ENCODE peak calls at places on chromosomes 3 and 15, in nine cellular contexts. One of them, this sample, is unnamed.

GRCh38 chr3:40137586-40138295 is 171.8 kb upstream of the EIF1B start:
- DNase-seq in aorta: no peak
- DNase-seq in activated gamma-delta T cell treated with Interleukin-2 at 50 U/mL for 16 hours: no peak
- DNase-seq in AG04450: no peak
- DNase-seq in tibial artery: no peak
- DNase-seq in T-helper 1 cell: no peak
- DNase-seq in EL: peak
- DNase-seq in activated CD8-positive, alpha-beta memory T cell treated with anti-CD3 and anti-CD28 coated beads, Interleukin-2, amount 50 U/mL, for 48 hours: no peak
- DNase-seq in IMR-90: no peak
- DNase-seq in this sample: no peak

GRCh38 chr3:42699511-42699971 is 3.1 kb downstream of the HHATL start:
- DNase-seq in activated gamma-delta T cell treated with Interleukin-2 at 50 U/mL for 16 hours: no peak
- DNase-seq in tibial artery: peak
- DNase-seq in activated CD8-positive, alpha-beta memory T cell treated with anti-CD3 and anti-CD28 coated beads, Interleukin-2, amount 50 U/mL, for 48 hours: peak
- DNase-seq in T-helper 1 cell: no peak
- DNase-seq in EL: no peak
- DNase-seq in aorta: peak
- DNase-seq in IMR-90: no peak
- DNase-seq in AG04450: no peak
- DNase-seq in this sample: no peak

GRCh38 chr15:91704343-91704742 is 149.2 kb upstream of the SLCO3A1 start:
- DNase-seq in tibial artery: no peak
- DNase-seq in T-helper 1 cell: no peak
- DNase-seq in activated gamma-delta T cell treated with Interleukin-2 at 50 U/mL for 16 hours: no peak
- DNase-seq in AG04450: no peak
- DNase-seq in IMR-90: no peak
- DNase-seq in EL: no peak
- DNase-seq in aorta: no peak
- DNase-seq in activated CD8-positive, alpha-beta memory T cell treated with anti-CD3 and anti-CD28 coated beads, Interleukin-2, amount 50 U/mL, for 48 hours: no peak
- DNase-seq in this sample: no peak

GRCh38 chr3:108001457-108001856 is 89.4 kb downstream of the CD47 start:
- DNase-seq in activated gamma-delta T cell treated with Interleukin-2 at 50 U/mL for 16 hours: no peak
- DNase-seq in tibial artery: no peak
- DNase-seq in IMR-90: peak
- DNase-seq in T-helper 1 cell: no peak
- DNase-seq in EL: peak
- DNase-seq in aorta: no peak
- DNase-seq in activated CD8-positive, alpha-beta memory T cell treated with anti-CD3 and anti-CD28 coated beads, Interleukin-2, amount 50 U/mL, for 48 hours: no peak
- DNase-seq in AG04450: no peak
- DNase-seq in this sample: no peak

GRCh38 chr15:31309893-31310606 is 16.6 kb upstream of the KLF13 start:
- DNase-seq in AG04450: no peak
- DNase-seq in tibial artery: no peak
- DNase-seq in IMR-90: no peak
- DNase-seq in T-helper 1 cell: no peak
- DNase-seq in activated gamma-delta T cell treated with Interleukin-2 at 50 U/mL for 16 hours: no peak
- DNase-seq in activated CD8-positive, alpha-beta memory T cell treated with anti-CD3 and anti-CD28 coated beads, Interleukin-2, amount 50 U/mL, for 48 hours: no peak
- DNase-seq in EL: no peak
- DNase-seq in aorta: no peak
- DNase-seq in this sample: no peak

GRCh38 chr3:23819599-23820360 is 14.0 kb downstream of the UBE2E1 start:
- DNase-seq in activated gamma-delta T cell treated with Interleukin-2 at 50 U/mL for 16 hours: no peak
- DNase-seq in aorta: no peak
- DNase-seq in tibial artery: no peak
- DNase-seq in AG04450: no peak
- DNase-seq in IMR-90: no peak
- DNase-seq in activated CD8-positive, alpha-beta memory T cell treated with anti-CD3 and anti-CD28 coated beads, Interleukin-2, amount 50 U/mL, for 48 hours: no peak
- DNase-seq in EL: no peak
- DNase-seq in T-helper 1 cell: no peak
- DNase-seq in this sample: no peak

GRCh38 chr15:81029416-81030367 is 29.0 kb downstream of the TLNRD1 start:
- DNase-seq in aorta: no peak
- DNase-seq in EL: peak
- DNase-seq in activated CD8-positive, alpha-beta memory T cell treated with anti-CD3 and anti-CD28 coated beads, Interleukin-2, amount 50 U/mL, for 48 hours: no peak
- DNase-seq in T-helper 1 cell: no peak
- DNase-seq in tibial artery: no peak
- DNase-seq in IMR-90: peak
- DNase-seq in activated gamma-delta T cell treated with Interleukin-2 at 50 U/mL for 16 hours: no peak
- DNase-seq in AG04450: no peak
- DNase-seq in this sample: no peak

GRCh38 chr3:112078125-112079083 is 7.8 kb upstream of the C3orf52 start:
- DNase-seq in tibial artery: no peak
- DNase-seq in IMR-90: no peak
- DNase-seq in activated gamma-delta T cell treated with Interleukin-2 at 50 U/mL for 16 hours: no peak
- DNase-seq in EL: no peak
- DNase-seq in T-helper 1 cell: no peak
- DNase-seq in activated CD8-positive, alpha-beta memory T cell treated with anti-CD3 and anti-CD28 coated beads, Interleukin-2, amount 50 U/mL, for 48 hours: no peak
- DNase-seq in AG04450: no peak
- DNase-seq in aorta: no peak
- DNase-seq in this sample: no peak

GRCh38 chr3:116445291-116445841 is at the start of gene LSAMP:
- DNase-seq in T-helper 1 cell: no peak
- DNase-seq in IMR-90: peak
- DNase-seq in AG04450: no peak
- DNase-seq in activated gamma-delta T cell treated with Interleukin-2 at 50 U/mL for 16 hours: no peak
- DNase-seq in EL: no peak
- DNase-seq in tibial artery: no peak
- DNase-seq in activated CD8-positive, alpha-beta memory T cell treated with anti-CD3 and anti-CD28 coated beads, Interleukin-2, amount 50 U/mL, for 48 hours: no peak
- DNase-seq in aorta: no peak
- DNase-seq in this sample: peak

GRCh38 chr3:143643905-143644304 is 204.4 kb downstream of the SLC9A9 start:
- DNase-seq in aorta: no peak
- DNase-seq in tibial artery: no peak
- DNase-seq in AG04450: no peak
- DNase-seq in EL: no peak
- DNase-seq in activated gamma-delta T cell treated with Interleukin-2 at 50 U/mL for 16 hours: no peak
- DNase-seq in IMR-90: no peak
- DNase-seq in activated CD8-positive, alpha-beta memory T cell treated with anti-CD3 and anti-CD28 coated beads, Interleukin-2, amount 50 U/mL, for 48 hours: no peak
- DNase-seq in T-helper 1 cell: no peak
- DNase-seq in this sample: no peak

GRCh38 chr15:74245342-74245931 is 9.3 kb downstream of the CCDC33 start:
- DNase-seq in aorta: no peak
- DNase-seq in activated CD8-positive, alpha-beta memory T cell treated with anti-CD3 and anti-CD28 coated beads, Interleukin-2, amount 50 U/mL, for 48 hours: peak
- DNase-seq in T-helper 1 cell: no peak
- DNase-seq in AG04450: no peak
- DNase-seq in activated gamma-delta T cell treated with Interleukin-2 at 50 U/mL for 16 hours: no peak
- DNase-seq in EL: no peak
- DNase-seq in IMR-90: no peak
- DNase-seq in tibial artery: no peak
- DNase-seq in this sample: no peak

GRCh38 chr3:129398803-129399144 is 29.7 kb downstream of the EFCAB12 start:
- DNase-seq in activated gamma-delta T cell treated with Interleukin-2 at 50 U/mL for 16 hours: no peak
- DNase-seq in activated CD8-positive, alpha-beta memory T cell treated with anti-CD3 and anti-CD28 coated beads, Interleukin-2, amount 50 U/mL, for 48 hours: peak
- DNase-seq in tibial artery: no peak
- DNase-seq in aorta: no peak
- DNase-seq in EL: peak
- DNase-seq in AG04450: no peak
- DNase-seq in IMR-90: peak
- DNase-seq in T-helper 1 cell: no peak
- DNase-seq in this sample: no peak

GRCh38 chr3:151895478-151895877 is 22.0 kb downstream of the SUCNR1 start:
- DNase-seq in activated gamma-delta T cell treated with Interleukin-2 at 50 U/mL for 16 hours: no peak
- DNase-seq in aorta: no peak
- DNase-seq in tibial artery: no peak
- DNase-seq in EL: no peak
- DNase-seq in activated CD8-positive, alpha-beta memory T cell treated with anti-CD3 and anti-CD28 coated beads, Interleukin-2, amount 50 U/mL, for 48 hours: no peak
- DNase-seq in AG04450: no peak
- DNase-seq in IMR-90: no peak
- DNase-seq in T-helper 1 cell: no peak
- DNase-seq in this sample: no peak

This sample was measured in kidney.